ENCODE peak calls at places on chromosomes 4 and X, in five cellular contexts. J is H1, M is ovary, T is GM23248, D is H9. S is an unnamed sample.

GRCh38 chr4:11769425-11769824 is 340.7 kb upstream of the HS3ST1 start:
- DNase-seq in J (no peak), M (peak), T (no peak), D (no peak), S (no peak)

GRCh38 chr4:143358923-143359694 is 22.4 kb downstream of the GAB1 start:
- DNase-seq in J (no peak), M (no peak), T (peak), D (no peak), S (no peak)

GRCh38 chr4:175405961-175406360 is 406.1 kb downstream of the GPM6A start:
- DNase-seq in J (no peak), M (no peak), T (no peak), D (no peak), S (no peak)

GRCh38 chr4:11480683-11481082 is 52.0 kb upstream of the HS3ST1 start:
- DNase-seq in J (no peak), M (no peak), T (no peak), D (no peak), S (no peak)

GRCh38 chrX:3950373-3950772 is 236.9 kb upstream of the PRKX start:
- DNase-seq in J (no peak), M (no peak), T (no peak), D (no peak), S (no peak)

GRCh38 chrX:76427560-76428242 is at the start of gene MAGEE1:
- DNase-seq in J (peak), M (peak), T (peak), D (peak), S (peak)

GRCh38 chr4:8590546-8590880 is 2.1 kb upstream of the CPZ start:
- DNase-seq in J (no peak), M (peak), T (no peak), D (no peak), S (no peak)

GRCh38 chr4:79178770-79179169 is 147.1 kb downstream of the NAA11 start:
- DNase-seq in J (no peak), M (peak), T (no peak), D (no peak), S (no peak)

GRCh38 chr4:100108869-100109268 is 81.4 kb downstream of the DDIT4L start:
- DNase-seq in J (no peak), M (no peak), T (no peak), D (no peak), S (no peak)

GRCh38 chr4:140326395-140326993 is 47.0 kb upstream of the SCOC start:
- DNase-seq in J (no peak), M (no peak), T (peak), D (no peak), S (no peak)

GRCh38 chr4:16794816-16795445 is 103.5 kb downstream of the LDB2 start:
- DNase-seq in J (peak), M (peak), T (peak), D (peak), S (peak)

GRCh38 chr4:123449780-123450179 is 53.2 kb downstream of the SPRY1 start:
- DNase-seq in J (no peak), M (no peak), T (peak), D (no peak), S (no peak)

GRCh38 chr4:75229783-75230570 is 284.2 kb downstream of the RCHY1 start:
- DNase-seq in J (no peak), M (no peak), T (no peak), D (no peak), S (no peak)

GRCh38 chr4:52572936-52573485 is 86.1 kb downstream of the USP46 start:
- DNase-seq in J (no peak), M (no peak), T (peak), D (no peak), S (no peak)

GRCh38 chrX:69307736-69308135 is 142.5 kb upstream of the PJA1 start:
- DNase-seq in J (no peak), M (no peak), T (no peak), D (no peak), S (no peak)

GRCh38 chr4:127642169-127642568 is 9.4 kb downstream of the INTU start:
- DNase-seq in J (no peak), M (no peak), T (peak), D (no peak), S (no peak)

GRCh38 chrX:41010188-41010846 is 74.9 kb upstream of the USP9X start:
- DNase-seq in J (peak), M (peak), T (peak), D (peak), S (peak)

GRCh38 chr4:95551653-95552052 is 2.9 kb upstream of the UNC5C start:
- DNase-seq in J (no peak), M (no peak), T (no peak), D (no peak), S (no peak)

GRCh38 chr4:3516836-3517730 is 15.1 kb downstream of the LRPAP1 start:
- DNase-seq in J (no peak), M (peak), T (no peak), D (no peak), S (no peak)

GRCh38 chr4:42306221-42307109 is 90.8 kb upstream of the SHISA3 start:
- DNase-seq in J (no peak), M (peak), T (peak), D (no peak), S (no peak)

GRCh38 chr4:122152699-122153328 is 683 bp downstream of the BLTP1 start:
- DNase-seq in J (no peak), M (peak), T (peak), D (peak), S (peak)

GRCh38 chr4:144174401-144175067 is 34.0 kb upstream of the GYPA start:
- DNase-seq in J (no peak), M (no peak), T (peak), D (no peak), S (no peak)

GRCh38 chrX:136866337-136867095 is 14.0 kb downstream of the RBMX start:
- DNase-seq in J (no peak), M (peak), T (no peak), D (no peak), S (no peak)

GRCh38 chr4:32987111-32987510 is 2266.9 kb downstream of the PCDH7 start:
- DNase-seq in J (no peak), M (no peak), T (no peak), D (no peak), S (no peak)

GRCh38 chr4:48141048-48141447 is 7.0 kb upstream of the TXK start:
- DNase-seq in J (no peak), M (no peak), T (peak), D (no peak), S (no peak)

GRCh38 chr4:8917321-8917811 is 45.7 kb upstream of the HMX1 start:
- DNase-seq in J (peak), M (peak), T (no peak), D (no peak), S (no peak)

GRCh38 chr4:27684501-27685077 is 823.9 kb downstream of the STIM2 start:
- DNase-seq in J (peak), M (peak), T (peak), D (peak), S (peak)

GRCh38 chrX:121172703-121173102 is 125.3 kb downstream of the GLUD2 start:
- DNase-seq in J (no peak), M (no peak), T (no peak), D (no peak), S (no peak)

GRCh38 chr4:188439641-188440311 is 300.5 kb downstream of the TRIML1 start:
- DNase-seq in J (no peak), M (no peak), T (peak), D (no peak), S (no peak)

GRCh38 chr4:95381843-95382580 is 166.8 kb downstream of the UNC5C start:
- DNase-seq in J (no peak), M (no peak), T (no peak), D (no peak), S (no peak)

GRCh38 chr4:57491388-57491787 is 381.2 kb upstream of the IGFBP7 start:
- DNase-seq in J (no peak), M (no peak), T (no peak), D (no peak), S (no peak)

GRCh38 chr4:72112514-72113156 is 80.8 kb downstream of the NPFFR2 start:
- DNase-seq in J (no peak), M (no peak), T (peak), D (no peak), S (peak)
- H3K27ac ChIP-seq in J (no peak), M (no peak), T (no peak), D (no peak), S (peak)

GRCh38 chr4:118824141-118824540 is 11.8 kb downstream of the SEC24D start:
- DNase-seq in J (no peak), M (no peak), T (no peak), D (no peak), S (no peak)

GRCh38 chr4:118817178-118817930 is 18.6 kb downstream of the SEC24D start:
- DNase-seq in J (no peak), M (no peak), T (no peak), D (no peak), S (no peak)

GRCh38 chr4:118825799-118826198 is 10.1 kb downstream of the SEC24D start:
- DNase-seq in J (no peak), M (no peak), T (no peak), D (no peak), S (no peak)

GRCh38 chr4:118823471-118823870 is 12.5 kb downstream of the SEC24D start:
- DNase-seq in J (no peak), M (no peak), T (no peak), D (no peak), S (no peak)

DNA sequence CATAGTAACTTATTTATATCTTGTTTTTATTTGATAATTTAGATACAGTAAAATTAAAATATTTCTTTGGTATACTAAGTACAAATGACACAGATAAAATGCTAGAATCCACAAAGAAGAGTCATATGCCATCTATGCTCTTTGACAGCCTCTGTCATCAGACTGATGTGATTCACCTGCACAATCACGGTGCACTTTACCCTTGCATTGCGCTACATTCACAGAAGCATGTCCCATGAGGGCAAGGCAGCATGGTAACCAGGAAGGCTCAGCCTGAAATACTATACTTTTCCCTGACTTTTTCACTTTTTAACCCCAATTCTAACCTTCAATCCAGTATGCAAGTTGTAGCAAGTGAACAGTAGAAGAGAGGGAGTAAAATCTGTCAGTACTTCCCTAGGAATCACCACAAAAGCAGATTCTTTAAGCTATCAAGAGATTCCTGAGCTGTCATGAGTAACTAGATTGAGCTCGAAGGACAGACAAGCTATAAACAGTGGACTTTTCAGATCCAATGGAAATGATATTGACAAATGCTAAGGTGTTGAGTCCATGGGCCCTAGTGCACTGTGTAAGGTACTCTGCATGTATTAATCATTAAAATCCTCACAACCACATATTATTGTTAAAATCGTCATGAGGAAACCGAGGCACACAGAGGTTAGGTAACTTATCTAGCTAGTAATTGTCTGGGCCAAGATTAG is 14.2 kb downstream of the SEC24D start:
- DNase-seq in J (no peak), M (no peak), T (peak), D (no peak), S (no peak)
- H3K27ac ChIP-seq in J (no peak), M (no peak), T (peak), D (no peak), S (no peak)

GRCh38 chrX:79147477-79147876 is 3.0 kb downstream of the GPR174 start:
- DNase-seq in J (no peak), M (no peak), T (no peak), D (no peak), S (no peak)
- H3K27ac ChIP-seq in J (no peak), M (no peak), T (no peak), D (no peak), S (no peak)

GRCh38 chr4:23233596-23233995 is 540.9 kb downstream of the GBA3 start:
- DNase-seq in J (no peak), M (no peak), T (no peak), D (no peak), S (no peak)

GRCh38 chr4:23232987-23233386 is 540.2 kb downstream of the GBA3 start:
- DNase-seq in J (no peak), M (no peak), T (peak), D (no peak), S (no peak)

GRCh38 chr4:23235613-23236390 is 543.1 kb downstream of the GBA3 start:
- DNase-seq in J (no peak), M (no peak), T (no peak), D (no peak), S (no peak)

GRCh38 chr4:23234018-23234417 is 541.3 kb downstream of the GBA3 start:
- DNase-seq in J (no peak), M (no peak), T (no peak), D (peak), S (no peak)

GRCh38 chr4:23234716-23235115 is 542.0 kb downstream of the GBA3 start:
- DNase-seq in J (no peak), M (no peak), T (no peak), D (no peak), S (no peak)
- H3K27ac ChIP-seq in J (peak), M (no peak), T (no peak), D (peak), S (no peak)

DNA sequence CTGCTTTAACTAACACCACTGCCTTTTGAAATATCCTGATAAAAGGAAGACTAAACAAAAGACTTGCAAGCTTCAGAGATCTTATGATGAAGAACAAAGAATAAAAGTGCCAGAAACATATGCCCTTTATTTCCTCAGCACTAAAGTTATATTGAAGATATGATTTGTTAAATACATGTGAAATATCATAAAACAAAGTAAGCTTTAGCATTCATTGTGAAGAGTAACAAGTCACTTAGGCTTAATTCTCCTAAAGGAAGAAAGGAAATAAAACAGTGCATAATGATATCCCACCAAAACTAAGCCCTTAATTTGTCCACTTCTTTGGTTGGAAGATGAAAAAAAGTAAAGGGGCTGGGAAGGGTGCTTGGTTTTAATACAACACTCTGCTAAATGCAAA is 227.1 kb downstream of the FAT4 start:
- DNase-seq in J (no peak), M (no peak), T (no peak), D (no peak), S (no peak)
- H3K27ac ChIP-seq in J (no peak), M (no peak), T (no peak), D (no peak), S (no peak)

GRCh38 chrX:147072747-147073146 is 258.2 kb upstream of the CXorf51A start:
- DNase-seq in J (no peak), M (no peak), T (no peak), D (no peak), S (no peak)

DNA sequence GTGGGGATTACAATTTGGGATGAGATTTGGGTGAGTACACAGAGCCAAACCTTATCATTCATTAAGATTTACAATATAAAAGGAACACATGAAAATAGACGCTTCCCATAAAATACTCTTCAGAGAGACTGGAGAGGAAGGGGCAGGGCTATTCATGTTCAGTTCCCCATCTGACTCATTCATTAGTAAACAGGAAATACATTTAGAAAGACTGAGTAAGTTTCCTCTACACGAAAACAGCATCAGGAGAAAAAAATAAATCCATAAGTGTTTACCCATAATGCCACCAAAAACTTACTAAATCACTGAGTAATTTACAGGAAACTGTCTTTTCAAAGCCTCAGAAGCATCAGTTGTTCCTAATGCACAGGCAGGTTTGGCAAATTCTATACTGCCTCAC is 255.4 kb upstream of the CXorf51A start:
- DNase-seq in J (no peak), M (no peak), T (no peak), D (no peak), S (no peak)
- H3K27ac ChIP-seq in J (no peak), M (no peak), T (no peak), D (no peak), S (no peak)

DNA sequence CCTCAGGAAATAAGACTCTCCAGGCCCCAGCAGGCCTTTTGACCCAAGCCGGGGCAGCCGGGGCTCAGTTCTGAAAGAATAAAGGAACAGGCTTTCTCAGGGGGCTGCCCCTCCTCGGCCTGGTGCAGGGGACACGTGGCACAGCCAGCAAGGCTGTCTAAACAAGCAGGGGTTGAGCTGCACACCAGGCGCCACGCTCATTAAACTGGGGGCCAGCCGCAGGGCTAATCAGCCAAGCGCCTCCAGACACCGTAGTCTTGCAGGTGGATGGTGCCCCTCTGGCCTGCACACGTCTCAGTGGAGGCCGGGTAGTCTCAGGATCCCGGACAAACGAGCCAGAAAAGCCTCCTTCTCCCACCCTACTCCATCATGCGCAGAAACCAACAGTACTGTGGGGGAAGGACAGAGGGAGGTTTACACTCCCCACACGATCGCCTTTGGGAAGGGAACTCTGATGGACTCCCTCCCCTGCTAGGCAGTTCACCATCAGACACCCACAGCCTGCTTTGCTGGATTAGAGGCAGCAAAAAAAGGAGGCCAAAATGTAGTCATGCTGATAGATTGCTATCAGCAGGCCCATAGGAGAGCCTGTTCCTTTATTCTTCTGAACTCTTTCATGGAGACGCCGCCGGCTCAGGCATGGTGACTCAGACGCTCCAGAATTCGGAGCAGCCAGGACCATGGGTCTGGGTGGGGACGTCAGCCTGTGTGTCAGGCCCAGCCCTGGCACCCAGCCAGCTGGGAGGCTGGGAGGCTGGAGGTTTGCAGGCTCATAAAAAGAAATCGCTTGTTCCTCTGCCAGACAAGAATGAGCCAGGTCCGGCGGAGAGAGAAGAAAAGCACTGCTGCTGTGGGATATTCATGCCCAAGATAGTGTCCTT is 342.4 kb downstream of the BCOR start:
- DNase-seq in J (no peak), M (peak), T (peak), D (peak), S (no peak)
- H3K27ac ChIP-seq in J (no peak), M (no peak), T (peak), D (no peak), S (peak)